ENCODE peak calls at places on chromosome 16, in nine cellular contexts. L is testis, C is IMR-90, D is A549, H is HCT116, Z is right lobe of liver, K is Peyer's patch, W is ovary, Y is upper lobe of left lung. B is an unnamed sample.
A peak's percentile ranks its signal among the peaks of the same experiment; 100 is the strongest.

GRCh38 chr16:10839271-10839661 is 20.7 kb upstream of the TVP23A start:
- DNase-seq in L (no peak), C (no peak), D (no peak), H (no peak), Z (no peak), K (no peak), W (no peak), Y (no peak), B (no peak)

GRCh38 chr16:72013888-72014538 is 5.5 kb downstream of the DHODH start:
- DNase-seq in L (peak; percentile 38), C (no peak), D (no peak), H (no peak), Z (no peak), K (no peak), W (peak; percentile 69), Y (no peak), B (no peak)

GRCh38 chr16:79365687-79366086 is 234.8 kb downstream of the MAF start:
- DNase-seq in L (no peak), C (no peak), D (no peak), H (no peak), Z (no peak), K (no peak), W (no peak), Y (no peak), B (no peak)

GRCh38 chr16:75079346-75079926 is 37.1 kb downstream of the LDHD start:
- DNase-seq in L (no peak), C (no peak), D (no peak), H (no peak), Z (peak; percentile 73), K (no peak), W (no peak), Y (no peak), B (no peak)

GRCh38 chr16:67729636-67730248 is 10.6 kb upstream of the GFOD2 start:
- DNase-seq in L (no peak), C (no peak), D (no peak), H (no peak), Z (peak; percentile 39), K (no peak), W (no peak), Y (no peak), B (no peak)

GRCh38 chr16:79131676-79132075 is 468.9 kb downstream of the MAF start:
- DNase-seq in L (no peak), C (no peak), D (no peak), H (no peak), Z (no peak), K (no peak), W (no peak), Y (no peak), B (no peak)

GRCh38 chr16:87424260-87424659 is 32.1 kb downstream of the MAP1LC3B start:
- DNase-seq in L (no peak), C (no peak), D (no peak), H (no peak), Z (peak; percentile 22), K (no peak), W (no peak), Y (no peak), B (no peak)

GRCh38 chr16:9123871-9124270 is 32.4 kb downstream of the HAPSTR1 start:
- DNase-seq in L (no peak), C (no peak), D (peak; percentile 80), H (peak; percentile 54), Z (peak; percentile 65), K (peak; percentile 91), W (no peak), Y (peak; percentile 27), B (no peak)

GRCh38 chr16:68737046-68737729 is at the start of gene CDH1:
- DNase-seq in L (peak; percentile 73), C (no peak), D (no peak), H (peak; percentile 73), Z (peak; percentile 88), K (peak; percentile 93), W (peak; percentile 36), Y (peak; percentile 94), B (no peak)
- TF ChIP-seq POLR2A in L (no peak), C (no peak), D (no peak), H (no peak), Z (peak; percentile 86), K (peak; percentile 99), W (no peak), Y (no peak), B (peak; percentile 82)

GRCh38 chr16:89201467-89202377 is 1.4 kb upstream of the SLC22A31 start:
- DNase-seq in L (peak; percentile 83), C (peak; percentile 66), D (peak; percentile 87), H (peak; percentile 84), Z (peak; percentile 88), K (peak; percentile 88), W (peak; percentile 90), Y (peak; percentile 97), B (no peak)

GRCh38 chr16:89199241-89200123 is 855 bp downstream of the SLC22A31 start:
- DNase-seq in L (no peak), C (no peak), D (no peak), H (no peak), Z (no peak), K (no peak), W (no peak), Y (peak; percentile 78), B (no peak)

GRCh38 chr16:89200850-89201466 is 621 bp upstream of the SLC22A31 start:
- DNase-seq in L (no peak), C (no peak), D (no peak), H (no peak), Z (no peak), K (no peak), W (no peak), Y (no peak), B (no peak)

GRCh38 chr16:89198417-89199240 is 1.7 kb downstream of the SLC22A31 start:
- DNase-seq in L (no peak), C (no peak), D (no peak), H (no peak), Z (no peak), K (no peak), W (peak; percentile 28), Y (peak; percentile 73), B (no peak)

DNA sequence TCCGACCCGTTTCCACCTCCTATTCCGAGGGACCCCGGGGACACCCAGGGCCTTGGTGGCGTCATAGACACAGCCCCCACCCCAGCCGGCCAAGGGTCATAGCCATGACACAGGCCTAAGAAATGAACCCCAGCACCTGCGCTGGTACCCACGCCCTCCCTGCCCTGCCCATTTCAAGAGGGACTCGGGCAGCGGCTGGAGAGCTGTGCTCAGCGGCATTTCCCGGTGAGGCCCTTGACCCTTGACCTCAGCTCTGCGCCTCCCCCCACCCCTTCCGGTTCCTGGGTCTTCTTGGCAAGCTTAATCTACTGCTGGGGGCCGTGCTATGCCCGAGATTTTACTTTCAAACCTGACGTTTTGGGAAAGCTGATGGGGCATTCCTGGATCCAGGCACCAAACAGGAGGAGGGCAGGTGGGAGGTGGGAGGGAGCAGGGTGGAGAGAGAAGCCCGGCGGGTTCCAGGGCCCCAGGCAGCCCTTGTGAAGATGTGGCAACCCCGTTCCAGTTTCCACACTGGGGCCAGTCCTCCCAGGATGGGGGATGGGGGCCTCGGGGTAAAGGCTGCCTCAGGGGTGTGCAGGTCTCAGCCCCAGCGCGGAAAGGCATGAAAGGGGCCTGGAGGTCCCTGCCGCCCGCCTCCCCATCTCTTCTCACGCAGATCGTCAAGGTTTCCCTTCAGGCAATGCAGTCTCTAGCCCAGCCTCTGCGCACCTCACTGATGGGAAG is at the start of gene SLC22A31:
- DNase-seq in L (no peak), C (no peak), D (no peak), H (no peak), Z (no peak), K (no peak), W (no peak), Y (peak; percentile 74), B (no peak)
- H3K4me3 ChIP-seq in L (peak within 1 kb of the TSS; percentile 36), C (peak within 1 kb of the TSS; percentile 76), D (peak within 1 kb of the TSS; percentile 62), H (peak within 1 kb of the TSS; percentile 53), Z (no peak within 1 kb of the TSS), K (peak within 1 kb of the TSS; percentile 41), W (peak within 1 kb of the TSS; percentile 28), Y (peak within 1 kb of the TSS; percentile 61), B (peak within 1 kb of the TSS; percentile 18)

GRCh38 chr16:57892447-57893096 is 78.4 kb downstream of the CNGB1 start:
- DNase-seq in L (peak; percentile 28), C (no peak), D (peak; percentile 36), H (no peak), Z (no peak), K (no peak), W (no peak), Y (no peak), B (no peak)

GRCh38 chr16:57894390-57895080 is 76.4 kb downstream of the CNGB1 start:
- DNase-seq in L (no peak), C (no peak), D (peak; percentile 66), H (no peak), Z (peak; percentile 60), K (no peak), W (no peak), Y (no peak), B (no peak)

GRCh38 chr16:57892041-57892440 is 78.9 kb downstream of the CNGB1 start:
- DNase-seq in L (no peak), C (peak; percentile 69), D (no peak), H (no peak), Z (no peak), K (no peak), W (no peak), Y (no peak), B (no peak)

GRCh38 chr16:57893217-57893558 is 77.7 kb downstream of the CNGB1 start:
- DNase-seq in L (no peak), C (no peak), D (no peak), H (no peak), Z (no peak), K (no peak), W (no peak), Y (no peak), B (no peak)

GRCh38 chr16:57893559-57894389 is 77.2 kb downstream of the CNGB1 start:
- DNase-seq in L (no peak), C (peak; percentile 91), D (peak; percentile 96), H (no peak), Z (peak; percentile 83), K (no peak), W (no peak), Y (no peak), B (no peak)
- TF ChIP-seq POLR2A in L (no peak), C (no peak), D (no peak), H (no peak), Z (peak; percentile 38), K (no peak), W (no peak), Y (no peak), B (no peak)

GRCh38 chr16:3937066-3937875 is 56.8 kb upstream of the CREBBP start:
- DNase-seq in L (no peak), C (no peak), D (no peak), H (no peak), Z (no peak), K (no peak), W (no peak), Y (no peak), B (no peak)

GRCh38 chr16:3935921-3936320 is 55.4 kb upstream of the CREBBP start:
- DNase-seq in L (no peak), C (no peak), D (no peak), H (no peak), Z (no peak), K (no peak), W (no peak), Y (no peak), B (no peak)

GRCh38 chr16:3934491-3935185 is 54.1 kb upstream of the CREBBP start:
- DNase-seq in L (no peak), C (no peak), D (peak; percentile 55), H (no peak), Z (no peak), K (no peak), W (no peak), Y (no peak), B (no peak)

GRCh38 chr16:3938843-3939624 is 58.5 kb upstream of the CREBBP start:
- DNase-seq in L (peak; percentile 70), C (peak; percentile 89), D (peak; percentile 56), H (no peak), Z (peak; percentile 68), K (peak; percentile 60), W (peak; percentile 78), Y (peak; percentile 94), B (no peak)

GRCh38 chr16:3938471-3938842 is 57.9 kb upstream of the CREBBP start:
- DNase-seq in L (no peak), C (no peak), D (no peak), H (no peak), Z (no peak), K (no peak), W (no peak), Y (no peak), B (no peak)
- H3K4me3 ChIP-seq in L (peak overlapping the region; percentile 53), C (no peak overlapping the region), D (peak overlapping the region; percentile 46), H (no peak overlapping the region), Z (peak overlapping the region; percentile 47), K (peak overlapping the region; percentile 50), W (peak overlapping the region; percentile 48), Y (peak overlapping the region; percentile 44), B (peak overlapping the region; percentile 45)